ENCODE peak calls at places on chromosomes 6 and 20, in seven cellular contexts. G is T-helper 2 cell, V is cardiac muscle cell, F is NCI-H460, P is Daoy, K is HFFc6, H is kidney tubule cell. E is an unnamed sample.

GRCh38 chr6:7146079-7146828 is 38.5 kb downstream of the RREB1 start:
- DNase-seq in P (peak; percentile 69), G (no peak), H (peak; percentile 77), F (no peak), K (peak; percentile 54), V (peak; percentile 62), E (no peak)

GRCh38 chr6:12957321-12958051 is 240.9 kb downstream of the PHACTR1 start:
- DNase-seq in G (no peak), V (peak; percentile 82), P (peak; percentile 80), F (no peak), H (peak; percentile 59), K (peak; percentile 55), E (no peak)

GRCh38 chr6:81606965-81607381 is 145.5 kb downstream of the TENT5A start:
- DNase-seq in P (peak; percentile 13), G (no peak), V (no peak), F (no peak), K (peak; percentile 75), H (no peak), E (no peak)

GRCh38 chr6:33677153-33677660 is 34.3 kb downstream of the UQCC2 start:
- DNase-seq in G (no peak), P (peak; percentile 35), F (no peak), K (peak; percentile 36), V (peak; percentile 10), H (no peak), E (no peak)

GRCh38 chr20:43238833-43239232 is 49.1 kb upstream of the PTPRT start:
- DNase-seq in G (no peak), V (peak; percentile 2), K (no peak), P (no peak), H (no peak), F (no peak), E (no peak)

GRCh38 chr6:32406197-32406596 is 784 bp downstream of the BTNL2 start:
- DNase-seq in F (no peak), V (no peak), P (no peak), G (no peak), K (no peak), H (no peak), E (no peak)

GRCh38 chr6:52573295-52573694 is 3.6 kb downstream of the TRAM2 start:
- DNase-seq in V (peak; percentile 57), H (peak; percentile 47), G (no peak), F (no peak), P (no peak), K (peak; percentile 43), E (no peak)

GRCh38 chr6:134400941-134401340 is 83.0 kb upstream of the SGK1 start:
- DNase-seq in G (no peak), H (no peak), F (no peak), P (no peak), K (no peak), V (no peak), E (no peak)

GRCh38 chr6:45480697-45481415 is 103.1 kb upstream of the SUPT3H start:
- DNase-seq in G (no peak), F (no peak), K (no peak), P (no peak), H (no peak), V (peak; percentile 82), E (no peak)

GRCh38 chr6:25377672-25378071 is 98.5 kb downstream of the CARMIL1 start:
- DNase-seq in P (no peak), H (no peak), K (no peak), G (no peak), V (no peak), F (no peak), E (no peak)

GRCh38 chr6:52524921-52525320 is 51.9 kb downstream of the TRAM2 start:
- DNase-seq in V (no peak), G (no peak), P (no peak), F (no peak), K (no peak), H (no peak), E (no peak)

GRCh38 chr6:143579703-143580102 is 68.2 kb upstream of the FUCA2 start:
- DNase-seq in G (no peak), P (peak; percentile 56), F (no peak), K (peak; percentile 93), V (peak; percentile 92), H (no peak), E (no peak)

GRCh38 chr6:1424306-1424927 is 35.0 kb downstream of the FOXF2 start:
- DNase-seq in G (no peak), K (peak; percentile 73), P (peak; percentile 73), F (peak; percentile 71), H (peak; percentile 59), V (peak; percentile 71), E (peak; percentile 36)

GRCh38 chr6:45206793-45207492 is 121.2 kb upstream of the RUNX2 start:
- DNase-seq in G (no peak), V (no peak), F (no peak), K (no peak), H (no peak), P (no peak), E (no peak)

GRCh38 chr6:48766349-48766748 is 655.4 kb upstream of the PTCHD4 start:
- DNase-seq in P (peak; percentile 25), G (no peak), F (no peak), V (peak; percentile 37), K (peak; percentile 63), H (peak; percentile 86), E (no peak)

GRCh38 chr20:58458342-58459057 is 56.7 kb downstream of the APCDD1L start:
- DNase-seq in K (no peak), H (peak; percentile 12), P (peak; percentile 36), V (peak; percentile 23), F (no peak), G (no peak), E (no peak)

GRCh38 chr20:37179671-37180524 is 550 bp upstream of the MROH8 start:
- DNase-seq in P (peak; percentile 59), G (no peak), F (no peak), H (peak; percentile 81), V (peak; percentile 25), K (peak; percentile 78), E (no peak)

GRCh38 chr6:78701407-78701806 is 165.9 kb upstream of the IRAK1BP1 start:
- DNase-seq in P (no peak), V (no peak), G (no peak), K (peak; percentile 64), H (peak; percentile 71), F (no peak), E (no peak)

GRCh38 chr20:3801846-3802245 is 5.7 kb downstream of the CDC25B start:
- DNase-seq in V (no peak), H (no peak), P (no peak), F (no peak), G (no peak), K (no peak), E (no peak)

GRCh38 chr6:130500693-130501092 is 134.9 kb downstream of the TMEM200A start:
- DNase-seq in P (no peak), G (no peak), F (no peak), H (no peak), V (peak; percentile 13), K (peak; percentile 83), E (no peak)

GRCh38 chr20:22101606-22102005 is 396.1 kb downstream of the PAX1 start:
- DNase-seq in P (no peak), K (no peak), H (no peak), V (no peak), F (no peak), G (no peak), E (no peak)

GRCh38 chr6:148455674-148456559 is 113.3 kb downstream of the SASH1 start:
- DNase-seq in K (no peak), G (no peak), F (no peak), V (no peak), P (no peak), H (no peak), E (no peak)

GRCh38 chr6:76861403-76861802 is 601.9 kb downstream of the HTR1B start:
- DNase-seq in H (peak; percentile 20), P (no peak), K (no peak), G (no peak), V (peak; percentile 28), F (no peak), E (no peak)

GRCh38 chr20:60446273-60447111 is 488.3 kb downstream of the CDH26 start:
- DNase-seq in V (no peak), H (peak; percentile 12), K (no peak), G (no peak), F (no peak), P (peak; percentile 9), E (no peak)

GRCh38 chr6:74507649-74508048 is 698.2 kb downstream of the COL12A1 start:
- DNase-seq in H (no peak), G (no peak), V (no peak), K (no peak), P (no peak), F (no peak), E (no peak)

GRCh38 chr6:24932832-24933231 is 2.9 kb downstream of the RIPOR2 start:
- DNase-seq in G (no peak), H (no peak), F (no peak), V (no peak), P (no peak), K (no peak), E (no peak)

GRCh38 chr20:61044499-61044898 is 207.6 kb upstream of the CDH4 start:
- DNase-seq in P (no peak), K (no peak), H (no peak), G (no peak), V (no peak), F (no peak), E (no peak)

GRCh38 chr20:38997622-38998021 is 35.5 kb downstream of the DHX35 start:
- DNase-seq in H (no peak), K (no peak), F (no peak), P (no peak), G (no peak), V (no peak), E (no peak)

GRCh38 chr6:158703121-158703839 is 53.4 kb downstream of the SYTL3 start:
- DNase-seq in H (no peak), V (no peak), G (no peak), P (no peak), K (no peak), F (no peak), E (no peak)

GRCh38 chr20:17990278-17990972 is 21.6 kb downstream of the MGME1 start:
- DNase-seq in F (no peak), H (no peak), V (peak; percentile 31), K (peak; percentile 56), P (no peak), G (no peak), E (no peak)

GRCh38 chr6:97312241-97312640 is 29.2 kb upstream of the MMS22L start:
- DNase-seq in G (no peak), H (peak; percentile 71), F (no peak), P (no peak), V (no peak), K (peak; percentile 27), E (no peak)

GRCh38 chr6:128064540-128064895 is 163.7 kb upstream of the THEMIS start:
- DNase-seq in V (no peak), F (no peak), P (no peak), K (no peak), G (no peak), H (no peak), E (no peak)

GRCh38 chr6:27531772-27532459 is 59.0 kb upstream of the ZNF184 start:
- DNase-seq in G (no peak), H (peak; percentile 36), F (no peak), V (no peak), K (peak; percentile 16), P (peak; percentile 78), E (peak; percentile 90)

GRCh38 chr20:61482425-61482887 is 230.4 kb downstream of the CDH4 start:
- DNase-seq in P (peak; percentile 30), H (no peak), K (no peak), F (no peak), G (no peak), V (no peak), E (no peak)

GRCh38 chr20:878511-879307 is 37.4 kb downstream of the ANGPT4 start:
- DNase-seq in V (peak; percentile 52), G (no peak), K (no peak), P (peak; percentile 33), F (peak; percentile 35), H (no peak), E (no peak)

GRCh38 chr6:42029881-42030280 is 20.4 kb upstream of the TAF8 start:
- DNase-seq in F (no peak), P (no peak), G (no peak), K (no peak), H (no peak), V (no peak), E (no peak)

GRCh38 chr6:138278326-138278725 is 60.0 kb upstream of the PBOV1 start:
- DNase-seq in V (peak; percentile 54), G (no peak), H (peak; percentile 25), F (peak; percentile 11), P (peak; percentile 14), K (peak; percentile 8), E (no peak)

GRCh38 chr6:22747576-22747975 is 178.2 kb downstream of the HDGFL1 start:
- DNase-seq in H (no peak), V (no peak), F (no peak), G (no peak), P (no peak), K (no peak), E (no peak)